ENCODE peak calls at places on chromosomes 7 and 10, in eight cellular contexts. One of them, this sample, is unnamed.

GRCh38 chr7:18019562-18019961 is 8.1 kb downstream of the PRPS1L1 start:
- DNase-seq in OCI-LY7: no peak
- DNase-seq in astrocyte: peak; percentile 83
- DNase-seq in PC-3: peak; percentile 77
- DNase-seq in GM23338: no peak
- DNase-seq in IMR-90: peak; percentile 72
- DNase-seq in fibroblast of lung: peak; percentile 87
- DNase-seq in MM.1S: no peak
- DNase-seq in this sample: no peak

GRCh38 chr10:101441539-101442455 is 87.8 kb downstream of the BTRC start:
- DNase-seq in OCI-LY7: peak; percentile 68
- DNase-seq in astrocyte: peak; percentile 69
- DNase-seq in PC-3: peak; percentile 63
- DNase-seq in GM23338: peak; percentile 81
- DNase-seq in IMR-90: peak; percentile 78
- DNase-seq in fibroblast of lung: peak; percentile 76
- DNase-seq in MM.1S: peak; percentile 44
- DNase-seq in this sample: peak; percentile 7

GRCh38 chr7:108459922-108460551 is 3.8 kb upstream of the NRCAM start:
- DNase-seq in OCI-LY7: peak; percentile 46
- DNase-seq in astrocyte: peak; percentile 8
- DNase-seq in PC-3: peak; percentile 55
- DNase-seq in GM23338: peak; percentile 70
- DNase-seq in IMR-90: no peak
- DNase-seq in fibroblast of lung: peak; percentile 29
- DNase-seq in MM.1S: peak; percentile 69
- DNase-seq in this sample: no peak

GRCh38 chr7:151796091-151796870 is 80.6 kb downstream of the PRKAG2 start:
- DNase-seq in OCI-LY7: no peak
- DNase-seq in astrocyte: peak; percentile 48
- DNase-seq in PC-3: peak; percentile 90
- DNase-seq in GM23338: no peak
- DNase-seq in IMR-90: peak; percentile 15
- DNase-seq in fibroblast of lung: peak; percentile 61
- DNase-seq in MM.1S: no peak
- DNase-seq in this sample: peak; percentile 84

GRCh38 chr10:119161680-119162079 is 3.8 kb downstream of the SFXN4 start:
- DNase-seq in OCI-LY7: no peak
- DNase-seq in astrocyte: peak; percentile 72
- DNase-seq in PC-3: peak; percentile 23
- DNase-seq in GM23338: no peak
- DNase-seq in IMR-90: peak; percentile 76
- DNase-seq in fibroblast of lung: peak; percentile 75
- DNase-seq in MM.1S: no peak
- DNase-seq in this sample: no peak

GRCh38 chr10:93488956-93489528 is 6.9 kb upstream of the MYOF start:
- DNase-seq in OCI-LY7: no peak
- DNase-seq in astrocyte: no peak
- DNase-seq in PC-3: no peak
- DNase-seq in GM23338: peak; percentile 35
- DNase-seq in IMR-90: peak; percentile 37
- DNase-seq in fibroblast of lung: peak; percentile 62
- DNase-seq in MM.1S: no peak
- DNase-seq in this sample: no peak

GRCh38 chr7:13496971-13497370 is 492.5 kb downstream of the ETV1 start:
- DNase-seq in OCI-LY7: no peak
- DNase-seq in astrocyte: peak; percentile 2
- DNase-seq in PC-3: no peak
- DNase-seq in GM23338: no peak
- DNase-seq in IMR-90: no peak
- DNase-seq in fibroblast of lung: peak; percentile 19
- DNase-seq in MM.1S: no peak
- DNase-seq in this sample: no peak

GRCh38 chr7:71131256-71131752 is 640 bp upstream of the GALNT17 start:
- DNase-seq in OCI-LY7: no peak
- DNase-seq in astrocyte: peak; percentile 36
- DNase-seq in PC-3: no peak
- DNase-seq in GM23338: peak; percentile 81
- DNase-seq in IMR-90: no peak
- DNase-seq in fibroblast of lung: peak; percentile 44
- DNase-seq in MM.1S: peak; percentile 33
- DNase-seq in this sample: no peak

GRCh38 chr7:11193131-11193867 is 219.6 kb downstream of the PHF14 start:
- DNase-seq in OCI-LY7: no peak
- DNase-seq in astrocyte: peak; percentile 21
- DNase-seq in PC-3: peak; percentile 60
- DNase-seq in GM23338: peak; percentile 81
- DNase-seq in IMR-90: no peak
- DNase-seq in fibroblast of lung: peak; percentile 39
- DNase-seq in MM.1S: no peak
- DNase-seq in this sample: no peak

GRCh38 chr10:23158370-23158769 is 33.7 kb upstream of the PTF1A start:
- DNase-seq in OCI-LY7: peak; percentile 62
- DNase-seq in astrocyte: peak; percentile 30
- DNase-seq in PC-3: peak; percentile 64
- DNase-seq in GM23338: peak; percentile 88
- DNase-seq in IMR-90: peak; percentile 58
- DNase-seq in fibroblast of lung: peak; percentile 42
- DNase-seq in MM.1S: peak; percentile 43
- DNase-seq in this sample: no peak

GRCh38 chr10:3192856-3193635 is 20.5 kb upstream of the PITRM1 start:
- DNase-seq in OCI-LY7: peak; percentile 53
- DNase-seq in astrocyte: peak; percentile 46
- DNase-seq in PC-3: peak; percentile 64
- DNase-seq in GM23338: peak; percentile 70
- DNase-seq in IMR-90: peak; percentile 73
- DNase-seq in fibroblast of lung: peak; percentile 48
- DNase-seq in MM.1S: peak; percentile 55
- DNase-seq in this sample: no peak

GRCh38 chr10:20007426-20007825 is 191.2 kb downstream of the PLXDC2 start:
- DNase-seq in OCI-LY7: no peak
- DNase-seq in astrocyte: peak; percentile 53
- DNase-seq in PC-3: peak; percentile 28
- DNase-seq in GM23338: no peak
- DNase-seq in IMR-90: peak; percentile 45
- DNase-seq in fibroblast of lung: peak; percentile 64
- DNase-seq in MM.1S: no peak
- DNase-seq in this sample: no peak

GRCh38 chr10:34341473-34341872 is 473.6 kb downstream of the PARD3 start:
- DNase-seq in OCI-LY7: no peak
- DNase-seq in astrocyte: peak; percentile 24
- DNase-seq in PC-3: no peak
- DNase-seq in GM23338: no peak
- DNase-seq in IMR-90: no peak
- DNase-seq in fibroblast of lung: peak; percentile 46
- DNase-seq in MM.1S: no peak
- DNase-seq in this sample: no peak

GRCh38 chr10:78913219-78914059 is 155.3 kb upstream of the ZMIZ1 start:
- DNase-seq in OCI-LY7: peak; percentile 58
- DNase-seq in astrocyte: no peak
- DNase-seq in PC-3: no peak
- DNase-seq in GM23338: peak; percentile 71
- DNase-seq in IMR-90: no peak
- DNase-seq in fibroblast of lung: no peak
- DNase-seq in MM.1S: no peak
- DNase-seq in this sample: no peak

GRCh38 chr7:46015107-46015868 is 94.2 kb upstream of the IGFBP3 start:
- DNase-seq in OCI-LY7: no peak
- DNase-seq in astrocyte: no peak
- DNase-seq in PC-3: no peak
- DNase-seq in GM23338: peak; percentile 92
- DNase-seq in IMR-90: peak; percentile 26
- DNase-seq in fibroblast of lung: peak; percentile 50
- DNase-seq in MM.1S: peak; percentile 61
- DNase-seq in this sample: no peak

GRCh38 chr7:141974831-141975230 is 1.3 kb upstream of the TAS2R38 start:
- DNase-seq in OCI-LY7: peak; percentile 59
- DNase-seq in astrocyte: no peak
- DNase-seq in PC-3: peak; percentile 52
- DNase-seq in GM23338: peak; percentile 72
- DNase-seq in IMR-90: no peak
- DNase-seq in fibroblast of lung: no peak
- DNase-seq in MM.1S: peak; percentile 87
- DNase-seq in this sample: no peak

GRCh38 chr7:106312906-106313305 is 28.1 kb upstream of the NAMPT start:
- DNase-seq in OCI-LY7: no peak
- DNase-seq in astrocyte: peak; percentile 22
- DNase-seq in PC-3: peak; percentile 48
- DNase-seq in GM23338: no peak
- DNase-seq in IMR-90: no peak
- DNase-seq in fibroblast of lung: peak; percentile 34
- DNase-seq in MM.1S: no peak
- DNase-seq in this sample: no peak

GRCh38 chr7:137933270-137934017 is 68.4 kb downstream of the CREB3L2 start:
- DNase-seq in OCI-LY7: no peak
- DNase-seq in astrocyte: peak; percentile 82
- DNase-seq in PC-3: no peak
- DNase-seq in GM23338: no peak
- DNase-seq in IMR-90: peak; percentile 83
- DNase-seq in fibroblast of lung: peak; percentile 84
- DNase-seq in MM.1S: no peak
- DNase-seq in this sample: no peak

GRCh38 chr7:101121996-101122932 is 4.6 kb upstream of the SERPINE1 start:
- DNase-seq in OCI-LY7: no peak
- DNase-seq in astrocyte: peak; percentile 99
- DNase-seq in PC-3: peak; percentile 87
- DNase-seq in GM23338: peak; percentile 85
- DNase-seq in IMR-90: peak; percentile 99
- DNase-seq in fibroblast of lung: peak; percentile 100
- DNase-seq in MM.1S: no peak
- DNase-seq in this sample: peak; percentile 86

DNA sequence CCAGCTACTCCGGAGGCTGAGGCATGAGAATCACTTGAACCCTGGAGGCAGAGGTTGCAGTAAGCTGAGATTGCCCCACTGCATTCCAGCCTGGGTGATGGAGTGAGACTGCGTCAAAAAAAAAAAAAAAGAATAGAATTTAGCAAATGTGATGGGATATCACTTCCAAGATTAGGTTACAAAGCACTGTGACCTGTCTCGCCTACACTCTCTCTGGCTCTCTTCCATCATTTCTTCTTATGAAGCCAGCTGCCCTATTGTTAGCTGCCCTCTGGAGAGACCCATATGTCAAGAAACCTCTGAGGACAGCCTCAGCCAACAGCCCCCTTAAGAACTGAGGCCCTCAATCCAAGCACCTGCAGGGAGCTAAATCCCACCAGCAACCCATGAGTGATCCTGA is 28.2 kb downstream of the ARHGAP21 start:
- DNase-seq in OCI-LY7: no peak
- DNase-seq in astrocyte: no peak
- DNase-seq in PC-3: no peak
- DNase-seq in GM23338: no peak
- DNase-seq in IMR-90: no peak
- DNase-seq in fibroblast of lung: no peak
- DNase-seq in MM.1S: no peak
- DNase-seq in this sample: no peak
- H3K4me1 ChIP-seq in OCI-LY7: no peaks in the 10 kb centered on the region
- H3K4me1 ChIP-seq in astrocyte: no peaks in the 10 kb centered on the region
- H3K4me1 ChIP-seq in PC-3: peaks cover 10% of the 10 kb centered on the region
- H3K4me1 ChIP-seq in GM23338: peaks cover 9% of the 10 kb centered on the region
- H3K4me1 ChIP-seq in IMR-90: peaks cover 15% of the 10 kb centered on the region
- H3K4me1 ChIP-seq in fibroblast of lung: peaks cover 7% of the 10 kb centered on the region
- H3K4me1 ChIP-seq in MM.1S: no peaks in the 10 kb centered on the region
- H3K4me1 ChIP-seq in this sample: peaks cover 6% of the 10 kb centered on the region

GRCh38 chr7:34163956-34164355 is 258.6 kb downstream of the BMPER start:
- DNase-seq in OCI-LY7: no peak
- DNase-seq in astrocyte: no peak
- DNase-seq in PC-3: no peak
- DNase-seq in GM23338: no peak
- DNase-seq in IMR-90: no peak
- DNase-seq in fibroblast of lung: no peak
- DNase-seq in MM.1S: no peak
- DNase-seq in this sample: no peak

GRCh38 chr7:34162676-34163075 is 257.3 kb downstream of the BMPER start:
- DNase-seq in OCI-LY7: no peak
- DNase-seq in astrocyte: no peak
- DNase-seq in PC-3: no peak
- DNase-seq in GM23338: no peak
- DNase-seq in IMR-90: no peak
- DNase-seq in fibroblast of lung: no peak
- DNase-seq in MM.1S: no peak
- DNase-seq in this sample: no peak

GRCh38 chr7:34158754-34159153 is 253.4 kb downstream of the BMPER start:
- DNase-seq in OCI-LY7: no peak
- DNase-seq in astrocyte: no peak
- DNase-seq in PC-3: no peak
- DNase-seq in GM23338: peak; percentile 57
- DNase-seq in IMR-90: peak; percentile 15
- DNase-seq in fibroblast of lung: no peak
- DNase-seq in MM.1S: no peak
- DNase-seq in this sample: no peak

GRCh38 chr7:34160261-34160752 is 255.0 kb downstream of the BMPER start:
- DNase-seq in OCI-LY7: no peak
- DNase-seq in astrocyte: peak; percentile 90
- DNase-seq in PC-3: no peak
- DNase-seq in GM23338: no peak
- DNase-seq in IMR-90: peak; percentile 92
- DNase-seq in fibroblast of lung: peak; percentile 90
- DNase-seq in MM.1S: no peak
- DNase-seq in this sample: no peak

GRCh38 chr7:34162017-34162565 is 256.8 kb downstream of the BMPER start:
- DNase-seq in OCI-LY7: no peak
- DNase-seq in astrocyte: peak; percentile 40
- DNase-seq in PC-3: no peak
- DNase-seq in GM23338: no peak
- DNase-seq in IMR-90: peak; percentile 46
- DNase-seq in fibroblast of lung: peak; percentile 47
- DNase-seq in MM.1S: no peak
- DNase-seq in this sample: no peak
- H4K20me1 ChIP-seq in OCI-LY7: no peaks in the 10 kb centered on the region
- H4K20me1 ChIP-seq in astrocyte: no peaks in the 10 kb centered on the region
- H4K20me1 ChIP-seq in PC-3: no peaks in the 10 kb centered on the region
- H4K20me1 ChIP-seq in GM23338: no peaks in the 10 kb centered on the region
- H4K20me1 ChIP-seq in IMR-90: no peaks in the 10 kb centered on the region
- H4K20me1 ChIP-seq in fibroblast of lung: no peaks in the 10 kb centered on the region
- H4K20me1 ChIP-seq in MM.1S: no peaks in the 10 kb centered on the region
- H4K20me1 ChIP-seq in this sample: no peaks in the 10 kb centered on the region

GRCh38 chr10:585502-585901 is 104.0 kb downstream of the DIP2C start:
- DNase-seq in OCI-LY7: no peak
- DNase-seq in astrocyte: no peak
- DNase-seq in PC-3: no peak
- DNase-seq in GM23338: peak; percentile 58
- DNase-seq in IMR-90: no peak
- DNase-seq in fibroblast of lung: no peak
- DNase-seq in MM.1S: no peak
- DNase-seq in this sample: no peak
- TF ChIP-seq CTCF in OCI-LY7: peak; percentile 44
- TF ChIP-seq CTCF in astrocyte: no peak
- TF ChIP-seq CTCF in PC-3: no peak
- TF ChIP-seq CTCF in GM23338: peak; percentile 37
- TF ChIP-seq CTCF in IMR-90: no peak
- TF ChIP-seq CTCF in fibroblast of lung: no peak
- TF ChIP-seq CTCF in MM.1S: no peak
- TF ChIP-seq CTCF in this sample: no peak

DNA sequence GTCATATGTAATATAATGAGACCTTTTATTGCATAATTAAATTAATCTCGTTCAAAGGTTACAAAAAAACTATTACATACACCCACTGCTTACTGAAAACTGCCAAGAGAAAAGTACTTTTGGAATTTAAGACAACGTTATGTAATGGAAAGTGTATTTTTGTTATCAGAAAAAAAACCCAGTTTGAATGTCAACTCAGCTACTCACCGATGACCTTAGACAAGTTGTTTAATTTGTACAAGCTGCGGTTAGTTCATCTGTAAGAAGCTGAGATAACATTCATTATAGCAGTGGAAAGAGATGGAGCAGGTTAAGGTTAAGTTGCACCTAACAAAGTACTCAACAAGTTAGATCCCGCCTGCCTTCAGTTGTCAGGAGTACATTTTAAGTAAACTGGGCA is 1.1 kb downstream of the PSMA2 start:
- DNase-seq in OCI-LY7: no peak
- DNase-seq in astrocyte: peak; percentile 86
- DNase-seq in PC-3: no peak
- DNase-seq in GM23338: no peak
- DNase-seq in IMR-90: peak; percentile 29
- DNase-seq in fibroblast of lung: peak; percentile 88
- DNase-seq in MM.1S: no peak
- DNase-seq in this sample: no peak
- H3K4me1 ChIP-seq in OCI-LY7: peaks cover 51% of the 10 kb centered on the region
- H3K4me1 ChIP-seq in astrocyte: peaks cover 8% of the 10 kb centered on the region
- H3K4me1 ChIP-seq in PC-3: peaks cover 21% of the 10 kb centered on the region
- H3K4me1 ChIP-seq in GM23338: peaks cover 12% of the 10 kb centered on the region
- H3K4me1 ChIP-seq in IMR-90: peaks cover 4% of the 10 kb centered on the region
- H3K4me1 ChIP-seq in fibroblast of lung: peaks cover 2% of the 10 kb centered on the region
- H3K4me1 ChIP-seq in MM.1S: peaks cover 45% of the 10 kb centered on the region
- H3K4me1 ChIP-seq in this sample: peaks cover 30% of the 10 kb centered on the region

This sample was measured in PC-9.